ENCODE peak calls at places on chromosomes 7 and 10, in nine cellular contexts. C is mesendoderm; U is thyroid gland; B is neuronal stem cell; O is prostate gland; N is upper lobe of left lung; J is HCT116; Y is psoas muscle; Q is CD4-positive, CD25-positive, alpha-beta regulatory T cell. D is an unnamed sample. For H3K4me1, the result is how much of the 10 kb centered on the place peaks cover.

GRCh38 chr10:30915141-30915540 is 116.5 kb downstream of the ZNF438 start:
- DNase-seq in J (no peak), C (no peak), N (no peak), U (no peak), Q (no peak), O (no peak), B (no peak), Y (no peak), D (no peak)

GRCh38 chr10:653991-654646 is 35.3 kb downstream of the DIP2C start:
- DNase-seq in B (no peak), N (no peak), J (no peak), U (no peak), Q (no peak), O (no peak), C (peak), Y (no peak), D (no peak)

GRCh38 chr7:148277042-148277660 is 313.4 kb upstream of the C7orf33 start:
- DNase-seq in J (no peak), O (no peak), Q (no peak), U (peak), B (no peak), N (no peak), C (no peak), Y (no peak), D (no peak)

GRCh38 chr7:113060100-113060499 is 26.5 kb downstream of the GPR85 start:
- DNase-seq in C (no peak), N (no peak), O (no peak), U (no peak), Y (no peak), Q (no peak), J (no peak), B (no peak), D (no peak)

GRCh38 chr7:13778967-13779366 is 210.5 kb downstream of the ETV1 start:
- DNase-seq in U (no peak), Q (no peak), J (peak), N (no peak), Y (no peak), B (no peak), O (no peak), C (no peak), D (no peak)

GRCh38 chr10:94299417-94299816 is 63.3 kb downstream of the NOC3L start:
- DNase-seq in J (no peak), Y (no peak), N (no peak), B (no peak), C (no peak), O (no peak), Q (no peak), U (no peak), D (no peak)

GRCh38 chr7:103989785-103990775 is 622 bp upstream of the RELN start:
- DNase-seq in B (peak), U (peak), O (no peak), Y (no peak), C (peak), Q (no peak), N (peak), J (no peak), D (no peak)

GRCh38 chr10:8054243-8054497 is 318 bp upstream of the GATA3 start:
- DNase-seq in C (no peak), Q (no peak), O (peak), J (no peak), B (no peak), Y (no peak), N (no peak), U (peak), D (no peak)

GRCh38 chr7:22433710-22434460 is 66.1 kb downstream of the STEAP1B start:
- DNase-seq in Q (no peak), B (no peak), Y (no peak), N (no peak), U (no peak), O (no peak), J (no peak), C (peak), D (no peak)

GRCh38 chr7:25180946-25181345 is 47.3 kb downstream of the NPVF start:
- DNase-seq in O (no peak), U (no peak), N (no peak), J (no peak), Q (no peak), Y (no peak), C (peak), B (no peak), D (no peak)

GRCh38 chr10:92573091-92573797 is 649 bp downstream of the IDE start:
- DNase-seq in Y (peak), N (no peak), O (peak), C (peak), J (no peak), B (peak), Q (no peak), U (peak), D (no peak)

GRCh38 chr10:89301721-89302445 is at the start of gene IFIT2:
- DNase-seq in B (no peak), O (peak), Y (no peak), C (no peak), J (no peak), U (peak), N (no peak), Q (no peak), D (no peak)

GRCh38 chr7:42831051-42831952 is 80.6 kb downstream of the C7orf25 start:
- DNase-seq in O (peak), B (peak), Q (no peak), J (peak), C (peak), Y (no peak), U (peak), N (no peak), D (no peak)

GRCh38 chr10:16393271-16393858 is 43.4 kb upstream of the PTER start:
- DNase-seq in C (no peak), U (no peak), N (no peak), O (no peak), J (no peak), B (no peak), Q (no peak), Y (no peak), D (no peak)

GRCh38 chr7:24715661-24716479 is 41.4 kb downstream of the GSDME start:
- DNase-seq in N (no peak), U (peak), J (peak), Q (no peak), B (no peak), C (peak), Y (no peak), O (no peak), D (no peak)

GRCh38 chr10:91000985-91001384 is 80.1 kb upstream of the ANKRD1 start:
- DNase-seq in Y (no peak), N (no peak), B (no peak), O (no peak), Q (no peak), C (peak), U (no peak), J (no peak), D (no peak)

GRCh38 chr7:84073476-84073875 is 121.1 kb downstream of the SEMA3A start:
- DNase-seq in Y (no peak), O (no peak), U (no peak), Q (no peak), N (no peak), C (peak), J (no peak), B (no peak), D (no peak)

GRCh38 chr10:12327476-12327875 is 21.9 kb upstream of the CAMK1D start:
- DNase-seq in O (no peak), Y (no peak), J (no peak), U (no peak), N (no peak), B (no peak), Q (no peak), C (no peak), D (no peak)

GRCh38 chr7:36404639-36405408 is 15.2 kb downstream of the ANLN start:
- DNase-seq in Q (no peak), Y (no peak), J (no peak), U (no peak), C (no peak), N (no peak), O (no peak), B (no peak), D (no peak)

GRCh38 chr7:159046300-159046699 is 98.4 kb downstream of the VIPR2 start:
- DNase-seq in N (no peak), J (no peak), U (no peak), B (no peak), Q (no peak), O (no peak), C (no peak), Y (no peak), D (no peak)

GRCh38 chr10:33137356-33138007 is 179.5 kb upstream of the ITGB1 start:
- DNase-seq in U (no peak), C (no peak), O (no peak), Y (no peak), N (no peak), B (no peak), Q (no peak), J (no peak), D (no peak)

GRCh38 chr7:5296627-5297226 is 14.0 kb downstream of the SLC29A4 start:
- DNase-seq in B (peak), O (peak), U (no peak), J (no peak), C (peak), Y (no peak), N (peak), Q (peak), D (no peak)

GRCh38 chr10:71063431-71063830 is 148.9 kb upstream of the UNC5B start:
- DNase-seq in Q (no peak), J (no peak), C (no peak), O (no peak), Y (no peak), B (no peak), U (no peak), N (no peak), D (no peak)

GRCh38 chr7:28955723-28956607 is 2.2 kb downstream of the TRIL start:
- DNase-seq in Y (peak), B (peak), N (peak), U (peak), J (no peak), Q (no peak), C (peak), O (peak), D (no peak)

GRCh38 chr7:93053946-93054943 is 63.5 kb downstream of the SAMD9 start:
- DNase-seq in O (no peak), J (no peak), Y (peak), N (no peak), Q (no peak), C (no peak), U (peak), B (no peak), D (no peak)

GRCh38 chr7:37921876-37922275 is 1.4 kb downstream of the EPDR1 start:
- DNase-seq in Q (no peak), U (no peak), O (no peak), C (no peak), Y (no peak), N (no peak), J (no peak), B (no peak), D (no peak)

GRCh38 chr10:86113501-86113900 is 253.1 kb downstream of the GRID1 start:
- DNase-seq in J (no peak), Q (no peak), Y (no peak), N (no peak), O (no peak), B (no peak), U (no peak), C (no peak), D (no peak)

GRCh38 chr10:77756319-77757232 is 119.0 kb upstream of the KCNMA1 start:
- DNase-seq in J (peak), B (peak), O (no peak), U (peak), Y (no peak), Q (no peak), C (peak), N (no peak), D (no peak)

GRCh38 chr10:99849057-99849456 is 66.6 kb downstream of the ABCC2 start:
- DNase-seq in Q (no peak), C (no peak), N (no peak), J (no peak), B (no peak), Y (no peak), U (no peak), O (no peak), D (no peak)

GRCh38 chr7:159092701-159093121 is 52.0 kb downstream of the VIPR2 start:
- DNase-seq in C (no peak), Q (no peak), J (no peak), O (no peak), Y (no peak), U (no peak), N (no peak), B (no peak), D (no peak)

GRCh38 chr7:106891545-106892410 is 26.7 kb downstream of the PIK3CG start:
- DNase-seq in C (peak), N (no peak), Y (no peak), Q (no peak), B (no peak), J (no peak), O (no peak), U (no peak), D (no peak)

GRCh38 chr7:40828686-40829085 is 693.9 kb downstream of the SUGCT start:
- DNase-seq in B (no peak), N (no peak), O (no peak), Y (no peak), C (no peak), Q (no peak), J (no peak), U (no peak), D (no peak)

GRCh38 chr7:40827217-40828085 is 692.6 kb downstream of the SUGCT start:
- DNase-seq in O (no peak), B (peak), C (peak), U (peak), N (no peak), Q (no peak), Y (no peak), J (no peak), D (no peak)

GRCh38 chr7:40824461-40824860 is 689.7 kb downstream of the SUGCT start:
- DNase-seq in N (no peak), C (no peak), Y (no peak), O (no peak), Q (no peak), U (no peak), B (no peak), J (no peak), D (no peak)

GRCh38 chr7:40829201-40829600 is 694.4 kb downstream of the SUGCT start:
- DNase-seq in C (no peak), Q (no peak), J (no peak), B (no peak), N (no peak), Y (no peak), O (no peak), U (peak), D (no peak)

GRCh38 chr7:40826419-40827216 is 691.8 kb downstream of the SUGCT start:
- DNase-seq in Q (no peak), J (no peak), C (peak), U (no peak), N (no peak), B (peak), Y (no peak), O (no peak), D (no peak)
- H3K4me1 ChIP-seq in Q (under half), J (under half), C (under half), U (under half), N (under half), B (under half), Y (under half), O (under half), D (under half)

GRCh38 chr10:129964611-129965417 is 740 bp upstream of the EBF3 start:
- DNase-seq in B (peak), N (peak), Y (peak), Q (no peak), J (no peak), C (no peak), U (no peak), O (no peak), D (no peak)

GRCh38 chr10:129965940-129966339 is 1.9 kb upstream of the EBF3 start:
- DNase-seq in B (no peak), C (no peak), Q (no peak), U (no peak), Y (no peak), N (no peak), J (no peak), O (no peak), D (no peak)

GRCh38 chr10:129966370-129966769 is 2.3 kb upstream of the EBF3 start:
- DNase-seq in U (no peak), Y (no peak), J (no peak), B (peak), Q (no peak), C (no peak), N (no peak), O (no peak), D (no peak)

GRCh38 chr10:129963831-129964501 is at the start of gene EBF3:
- DNase-seq in U (peak), N (peak), Q (peak), Y (peak), O (peak), J (no peak), B (peak), C (peak), D (no peak)

DNA sequence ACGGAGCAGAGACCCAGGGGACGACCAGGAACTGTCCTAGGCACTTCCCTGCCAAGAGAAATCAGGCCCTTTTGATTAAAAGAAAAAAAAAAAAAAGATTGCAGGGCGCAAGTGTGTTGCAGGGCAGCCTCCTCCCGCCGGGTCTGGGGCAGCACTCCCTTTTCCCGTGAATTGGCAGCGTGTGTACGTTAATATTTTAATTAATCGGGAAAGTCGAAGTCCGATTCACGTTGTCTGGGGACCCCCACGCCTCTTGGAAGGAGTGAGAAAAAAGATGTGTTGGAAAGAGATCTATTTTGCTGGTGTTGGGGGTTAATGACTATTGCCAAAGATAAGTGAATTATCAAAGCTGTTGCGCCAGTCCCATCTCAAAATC is 1.3 kb upstream of the EBF3 start:
- DNase-seq in J (no peak), C (no peak), Q (no peak), U (no peak), B (no peak), N (no peak), O (no peak), Y (no peak), D (no peak)
- H3K4me3 ChIP-seq in J (no peak), C (no peak), Q (no peak), U (no peak), B (no peak), N (no peak), O (no peak), Y (peak), D (peak)

GRCh38 chr10:36036137-36036536 is 394.0 kb upstream of the FZD8 start:
- DNase-seq in O (no peak), Y (no peak), Q (no peak), J (no peak), U (no peak), C (no peak), B (no peak), N (no peak), D (no peak)
- H3K4me1 ChIP-seq in O (under half), Y (under half), Q (under half), J (under half), U (under half), C (under half), B (under half), N (under half), D (under half)

DNA sequence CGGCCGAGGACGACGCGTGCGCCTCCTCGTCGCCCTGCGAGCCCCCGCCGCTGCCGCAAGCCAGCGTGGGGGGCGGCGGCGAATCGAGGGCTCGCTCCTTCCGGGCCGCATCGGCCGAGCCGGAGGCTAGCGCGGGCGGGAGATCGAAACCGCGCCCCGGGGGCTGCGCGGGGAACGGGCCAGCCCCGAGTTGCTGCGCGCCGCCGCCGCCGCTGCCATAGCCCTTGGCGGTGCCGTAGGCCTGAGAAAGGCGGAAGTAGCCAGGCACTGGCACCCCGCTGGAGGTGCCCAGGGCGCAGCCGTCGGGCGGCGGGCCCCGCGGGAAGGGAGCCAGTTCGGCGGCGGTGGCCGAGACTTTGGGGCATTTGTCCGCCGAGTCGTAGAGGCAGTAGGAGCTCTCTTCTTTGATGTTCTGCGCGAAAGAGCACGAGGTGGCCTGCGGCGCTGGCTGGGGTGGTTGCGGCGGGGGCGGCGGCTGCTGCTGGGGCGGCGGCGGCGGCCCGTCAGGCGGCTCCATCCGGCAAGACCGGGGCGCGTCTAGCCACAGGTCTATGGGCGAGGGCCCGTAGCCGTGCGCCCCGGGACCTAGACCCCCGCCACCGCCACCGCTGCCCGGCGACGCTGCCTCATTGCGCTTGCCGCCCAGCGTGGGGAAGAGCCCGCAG is 576 bp downstream of the HOXA10 start:
- DNase-seq in C (no peak), N (peak), Y (peak), O (no peak), B (no peak), J (no peak), Q (no peak), U (no peak), D (no peak)
- H3K4me3 ChIP-seq in C (no peak), N (peak), Y (peak), O (peak), B (no peak), J (peak), Q (no peak), U (no peak), D (peak)

DNA sequence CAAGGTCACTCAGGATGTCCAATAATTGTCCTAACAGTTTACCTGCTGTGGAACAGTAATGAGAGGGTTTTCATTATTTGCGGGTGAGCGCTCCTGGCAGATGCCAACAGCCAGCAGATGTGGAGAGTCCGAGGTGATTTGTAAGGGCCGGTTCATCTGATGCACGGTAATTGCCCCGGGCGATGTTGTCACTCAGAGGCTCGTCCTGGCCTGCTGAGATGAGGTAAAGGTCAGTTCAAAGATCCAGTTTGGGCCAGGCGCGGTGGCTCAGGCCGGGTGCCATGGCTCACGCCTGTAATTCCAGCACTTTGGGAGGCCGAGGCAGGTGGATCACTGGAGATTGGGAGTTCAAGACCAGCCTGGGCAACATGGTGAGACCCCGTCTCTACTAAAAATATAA is 16.9 kb downstream of the LHPP start:
- DNase-seq in Y (no peak), Q (no peak), C (no peak), J (no peak), O (no peak), N (no peak), U (no peak), B (no peak), D (no peak)
- H3K4me1 ChIP-seq in Y (under half), Q (under half), C (under half), J (under half), O (under half), N (under half), U (under half), B (under half), D (under half)

GRCh38 chr10:18310761-18311160 is 170.5 kb downstream of the CACNB2 start:
- DNase-seq in O (no peak), Y (no peak), N (no peak), C (no peak), B (no peak), U (no peak), Q (no peak), J (no peak), D (no peak)

GRCh38 chr10:18313626-18314025 is 173.4 kb downstream of the CACNB2 start:
- DNase-seq in B (no peak), N (no peak), Q (no peak), C (no peak), U (no peak), O (no peak), J (no peak), Y (no peak), D (no peak)

GRCh38 chr10:18312385-18313145 is 172.3 kb downstream of the CACNB2 start:
- DNase-seq in B (no peak), N (no peak), C (peak), O (no peak), U (peak), Q (no peak), Y (no peak), J (peak), D (no peak)

GRCh38 chr10:18308600-18308999 is 168.4 kb downstream of the CACNB2 start:
- DNase-seq in O (no peak), Y (no peak), N (no peak), J (no peak), U (peak), Q (no peak), C (no peak), B (no peak), D (no peak)

GRCh38 chr10:18313146-18313542 is 172.9 kb downstream of the CACNB2 start:
- DNase-seq in N (no peak), B (no peak), C (no peak), U (no peak), Q (no peak), J (no peak), Y (no peak), O (no peak), D (no peak)
- H3K4me3 ChIP-seq in N (no peak), B (no peak), C (no peak), U (no peak), Q (no peak), J (no peak), Y (peak), O (no peak), D (no peak)

GRCh38 chr10:102648269-102648888 is 4.1 kb downstream of the TRIM8 start:
- DNase-seq in U (no peak), N (no peak), J (no peak), O (no peak), C (no peak), B (no peak), Y (peak), Q (no peak), D (no peak)
- H3K4me1 ChIP-seq in U (half or more), N (half or more), J (under half), O (under half), C (under half), B (half or more), Y (half or more), Q (half or more), D (half or more)